ENCODE peak calls at places on chromosome 4, in five cellular contexts. F is uterus, O is esophagus squamous epithelium, U is brain microvascular endothelial cell, C is SJSA1. X is an unnamed sample.

GRCh38 chr4:2937146-2937857 is 25.9 kb downstream of the NOP14 start:
- DNase-seq in C (no peak), U (peak), O (no peak), F (no peak), X (peak)

GRCh38 chr4:69656653-69657158 is 3.7 kb upstream of the UGT2A1 start:
- DNase-seq in U (no peak), F (no peak), C (no peak), O (no peak), X (no peak)

GRCh38 chr4:73701116-73701515 is 39.3 kb upstream of the CXCL8 start:
- DNase-seq in U (no peak), O (no peak), F (no peak), C (peak), X (no peak)

GRCh38 chr4:99207911-99208718 is 10.9 kb downstream of the ADH6 start:
- DNase-seq in O (no peak), C (no peak), F (no peak), U (peak), X (no peak)

GRCh38 chr4:76090241-76090691 is 15.8 kb downstream of the ART3 start:
- DNase-seq in C (no peak), U (peak), O (no peak), F (peak), X (no peak)

GRCh38 chr4:99011910-99012309 is 16.4 kb downstream of the METAP1 start:
- DNase-seq in U (no peak), F (no peak), C (no peak), O (no peak), X (no peak)

GRCh38 chr4:184145596-184145995 is 72.1 kb downstream of the ENPP6 start:
- DNase-seq in O (no peak), F (no peak), U (no peak), C (no peak), X (no peak)

GRCh38 chr4:154622598-154622997 is 10.1 kb upstream of the FGG start:
- DNase-seq in U (peak), O (no peak), C (no peak), F (no peak), X (no peak)

GRCh38 chr4:161320377-161320776 is 843.4 kb downstream of the FSTL5 start:
- DNase-seq in F (no peak), O (no peak), C (no peak), U (no peak), X (no peak)

GRCh38 chr4:168183717-168184571 is 91.6 kb downstream of the ANXA10 start:
- DNase-seq in O (no peak), C (no peak), F (no peak), U (no peak), X (no peak)

GRCh38 chr4:3199661-3200422 is 49.1 kb upstream of the MSANTD1 start:
- DNase-seq in O (no peak), U (no peak), C (no peak), F (no peak), X (no peak)

GRCh38 chr4:79281577-79282359 is 44.1 kb downstream of the NAA11 start:
- DNase-seq in U (no peak), C (no peak), F (no peak), O (no peak), X (no peak)

GRCh38 chr4:73620115-73620792 is at the start of gene RASSF6:
- DNase-seq in U (no peak), C (no peak), F (no peak), O (no peak), X (no peak)

GRCh38 chr4:169033660-169034059 is 23.6 kb upstream of the CBR4 start:
- DNase-seq in F (no peak), U (no peak), C (no peak), O (no peak), X (no peak)

GRCh38 chr4:176875441-176875930 is 82.8 kb upstream of the VEGFC start:
- DNase-seq in U (no peak), C (no peak), O (no peak), F (no peak), X (no peak)

GRCh38 chr4:78721739-78722138 is 54.4 kb upstream of the BMP2K start:
- DNase-seq in U (no peak), O (no peak), C (no peak), F (no peak), X (no peak)

GRCh38 chr4:8267077-8267476 is 2.5 kb upstream of the HTRA3 start:
- DNase-seq in C (peak), O (no peak), U (no peak), F (peak), X (no peak)

GRCh38 chr4:74379912-74380311 is 15.0 kb downstream of the EREG start:
- DNase-seq in O (no peak), C (no peak), F (no peak), U (no peak), X (no peak)

GRCh38 chr4:75398501-75398900 is 115.7 kb downstream of the RCHY1 start:
- DNase-seq in F (no peak), C (no peak), U (no peak), O (no peak), X (no peak)

GRCh38 chr4:189835505-189835904 is 105.2 kb upstream of the FRG1 start:
- DNase-seq in F (no peak), O (no peak), U (no peak), C (no peak), X (no peak)

GRCh38 chr4:105496899-105497298 is 23.0 kb upstream of the PPA2 start:
- DNase-seq in U (no peak), O (no peak), C (no peak), F (no peak), X (no peak)

GRCh38 chr4:134544303-134544761 is 342.7 kb upstream of the PABPC4L start:
- DNase-seq in O (no peak), C (no peak), U (no peak), F (no peak), X (no peak)

GRCh38 chr4:173436149-173436579 is 37.2 kb upstream of the SCRG1 start:
- DNase-seq in U (peak), C (no peak), O (no peak), F (no peak), X (no peak)

GRCh38 chr4:12545845-12546244 is 938.3 kb downstream of the RAB28 start:
- DNase-seq in F (no peak), C (no peak), U (no peak), O (no peak), X (no peak)

GRCh38 chr4:91058345-91058744 is 931.2 kb downstream of the CCSER1 start:
- DNase-seq in U (no peak), C (no peak), O (no peak), F (no peak), X (no peak)

GRCh38 chr4:113673450-113673849 is 88.1 kb downstream of the CAMK2D start:
- DNase-seq in O (no peak), U (no peak), C (no peak), F (no peak), X (no peak)

GRCh38 chr4:14446311-14446710 is 556.0 kb upstream of the CPEB2 start:
- DNase-seq in O (no peak), U (peak), F (no peak), C (no peak), X (no peak)

GRCh38 chr4:8260656-8261111 is 8.9 kb upstream of the HTRA3 start:
- DNase-seq in O (no peak), U (peak), C (no peak), F (peak), X (no peak)

GRCh38 chr4:165502919-165503907 is 124.4 kb downstream of the CPE start:
- DNase-seq in U (peak), C (no peak), O (no peak), F (no peak), X (no peak)

GRCh38 chr4:22434895-22435294 is 81.0 kb downstream of the ADGRA3 start:
- DNase-seq in U (peak), C (no peak), F (no peak), O (no peak), X (no peak)

GRCh38 chr4:86924805-86925204 is 10.0 kb upstream of the AFF1 start:
- DNase-seq in U (peak), O (no peak), F (no peak), C (peak), X (no peak)

GRCh38 chr4:80207172-80207583 is 9.9 kb downstream of the PRDM8 start:
- DNase-seq in C (no peak), U (no peak), F (no peak), O (no peak), X (no peak)

GRCh38 chr4:99536148-99536728 is 25.4 kb downstream of the C4orf17 start:
- DNase-seq in O (no peak), F (no peak), C (no peak), U (no peak), X (no peak)

GRCh38 chr4:147724468-147725201 is 7.3 kb upstream of the ARHGAP10 start:
- DNase-seq in O (no peak), F (no peak), C (no peak), U (no peak), X (no peak)

GRCh38 chr4:70701271-70701670 is 12.9 kb downstream of the UTP3 start:
- DNase-seq in U (no peak), O (no peak), F (no peak), C (no peak), X (no peak)
- H3K27ac ChIP-seq in U (no peak), O (peak), F (no peak), C (no peak), X (no peak)

GRCh38 chr4:180909279-180909678 is 1333.9 kb upstream of the TENM3 start:
- DNase-seq in O (no peak), C (no peak), U (no peak), F (no peak), X (no peak)
- H3K27ac ChIP-seq in O (no peak), C (no peak), U (no peak), F (no peak), X (no peak)

GRCh38 chr4:101774807-101775206 is 15.7 kb upstream of the BANK1 start:
- DNase-seq in O (no peak), U (no peak), C (no peak), F (no peak), X (no peak)
- H3K27ac ChIP-seq in O (no peak), U (no peak), C (no peak), F (no peak), X (no peak)

GRCh38 chr4:140152015-140152703 is 1.8 kb downstream of the MAML3 start:
- DNase-seq in O (no peak), C (no peak), U (no peak), F (peak), X (no peak)

GRCh38 chr4:140153419-140153743 is 603 bp downstream of the MAML3 start:
- DNase-seq in F (no peak), U (no peak), O (no peak), C (no peak), X (no peak)

GRCh38 chr4:140153744-140154571 is at the start of gene MAML3:
- DNase-seq in C (peak), F (peak), O (peak), U (peak), X (peak)

GRCh38 chr4:140151700-140152014 is 2.3 kb downstream of the MAML3 start:
- DNase-seq in O (no peak), U (peak), C (peak), F (peak), X (peak)

DNA sequence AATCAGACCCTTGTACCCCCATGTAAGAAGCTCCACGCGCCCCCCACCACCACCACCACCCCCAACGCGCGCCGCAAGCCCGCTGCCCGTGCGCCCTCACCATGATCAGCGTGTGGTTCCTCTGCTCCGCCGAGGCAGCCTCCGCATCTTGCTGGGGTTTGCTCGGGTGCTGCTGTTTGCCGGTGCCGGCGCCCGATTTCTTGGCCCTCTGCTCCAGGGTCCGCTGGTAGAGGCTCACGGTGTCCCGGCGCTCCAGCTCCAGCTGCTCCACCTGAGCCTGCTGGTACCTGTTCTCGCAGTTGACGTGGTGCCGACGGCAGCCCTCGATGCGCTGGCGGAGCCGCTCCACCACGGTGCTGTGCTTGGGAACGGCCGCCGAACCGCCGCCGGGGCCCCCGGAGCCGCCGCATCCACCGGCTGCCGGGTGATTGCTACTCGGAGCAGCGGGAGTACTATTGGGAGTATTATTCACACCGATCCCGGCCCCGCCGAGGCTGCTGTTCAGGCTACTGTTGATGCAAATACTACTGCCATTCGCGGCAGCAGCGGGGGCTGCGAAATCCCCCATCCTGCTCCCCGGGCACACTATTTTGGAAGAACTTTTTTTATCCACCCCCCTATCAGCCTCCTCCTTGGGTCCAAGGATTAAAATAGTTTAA is 1.1 kb downstream of the MAML3 start:
- DNase-seq in F (peak), U (peak), O (no peak), C (no peak), X (peak)
- H3K27ac ChIP-seq in F (peak), U (peak), O (peak), C (no peak), X (peak)

DNA sequence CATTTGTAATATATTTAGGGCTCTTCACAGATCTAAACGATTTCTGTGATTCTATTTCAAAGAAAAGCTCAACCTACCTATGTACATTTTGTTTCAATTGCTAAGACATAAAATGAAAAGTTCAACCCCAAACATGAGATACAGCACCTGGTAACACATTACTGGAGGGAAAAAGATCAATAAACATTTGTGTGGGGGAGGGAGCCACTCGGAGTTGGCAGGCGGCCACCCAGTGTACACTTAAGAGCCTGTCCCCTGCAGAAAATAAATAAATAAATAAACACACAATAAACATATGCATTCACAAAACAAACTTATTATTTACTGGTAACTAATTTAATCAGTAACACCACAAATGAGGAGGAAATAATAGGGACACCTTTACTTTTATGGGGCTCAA is 19.3 kb downstream of the PRSS48 start:
- DNase-seq in F (no peak), C (no peak), U (no peak), O (no peak), X (no peak)
- H3K27ac ChIP-seq in F (no peak), C (no peak), U (no peak), O (no peak), X (no peak)

GRCh38 chr4:110653602-110654253 is 30.9 kb upstream of the PITX2 start:
- DNase-seq in F (no peak), C (no peak), O (no peak), U (no peak), X (no peak)
- H3K27ac ChIP-seq in F (no peak), C (no peak), O (no peak), U (no peak), X (no peak)

DNA sequence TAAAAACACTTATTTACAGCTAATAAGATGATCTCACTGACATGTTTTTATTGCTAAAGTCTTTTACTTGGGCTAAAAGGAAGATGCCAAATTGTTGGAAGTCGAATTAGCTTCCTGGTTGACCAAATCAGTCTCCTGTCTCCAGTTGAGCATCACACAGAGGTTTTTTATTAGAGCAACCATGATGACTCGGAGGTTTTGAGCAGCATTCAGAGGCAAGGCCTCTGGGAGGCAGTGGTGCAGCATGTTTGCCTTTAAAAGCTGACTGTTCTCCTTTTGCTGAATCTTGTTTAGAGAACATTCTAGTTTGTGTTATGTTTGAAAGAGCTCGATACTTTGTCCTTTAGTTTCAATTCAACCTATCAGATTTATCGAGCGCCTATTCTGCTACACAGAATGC is 2.1 kb downstream of the UCHL1 start:
- DNase-seq in C (no peak), U (peak), F (no peak), O (no peak), X (no peak)
- H3K27ac ChIP-seq in C (no peak), U (peak), F (no peak), O (no peak), X (no peak)

GRCh38 chr4:126907389-126907788 is 725.4 kb upstream of the INTU start:
- DNase-seq in C (no peak), U (no peak), O (no peak), F (no peak), X (no peak)
- H3K27ac ChIP-seq in C (no peak), U (no peak), O (no peak), F (no peak), X (no peak)

GRCh38 chr4:11423465-11423864 is 5.2 kb downstream of the HS3ST1 start:
- DNase-seq in U (no peak), F (no peak), O (no peak), C (no peak), X (no peak)
- H3K27ac ChIP-seq in U (no peak), F (peak), O (peak), C (no peak), X (no peak)

X was measured in ascending aorta.